ENCODE peak calls at places on chromosomes 12 and 14, in five cellular contexts. C is natural killer cell; Z is stimulated activated CD4-positive, alpha-beta T cell treated with anti-CD3 and anti-CD28 coated beads, Interleukin-4, amount 100 ng/mL, for 48 hours; W is GM10248; L is T-cell. V is an unnamed sample.

GRCh38 chr12:47408171-47408871 is 297.5 kb downstream of the RPAP3 start:
- DNase-seq in C (no peak), Z (no peak), W (peak; percentile 48), L (peak; percentile 29), V (peak; percentile 48)

GRCh38 chr14:88552859-88553258 is 1.9 kb downstream of the PTPN21 start:
- DNase-seq in C (no peak), Z (no peak), W (no peak), L (no peak), V (no peak)

GRCh38 chr12:50112456-50113218 is 601 bp downstream of the COX14 start:
- DNase-seq in C (no peak), Z (no peak), W (no peak), L (no peak), V (no peak)

GRCh38 chr12:28975564-28976340 is 173.3 kb upstream of the FAR2 start:
- DNase-seq in C (no peak), Z (no peak), W (no peak), L (no peak), V (no peak)

GRCh38 chr14:89988787-89989186 is 33.1 kb downstream of the TDP1 start:
- DNase-seq in C (no peak), Z (no peak), W (no peak), L (no peak), V (no peak)

GRCh38 chr14:97138801-97139200 is 341.6 kb downstream of the VRK1 start:
- DNase-seq in C (no peak), Z (no peak), W (no peak), L (no peak), V (no peak)

GRCh38 chr12:11877869-11878780 is 192.6 kb upstream of the BCL2L14 start:
- DNase-seq in C (no peak), Z (no peak), W (no peak), L (no peak), V (no peak)

GRCh38 chr14:63727231-63727735 is 582 bp downstream of the SGPP1 start:
- DNase-seq in C (peak; percentile 31), Z (no peak), W (peak; percentile 52), L (no peak), V (no peak)

GRCh38 chr14:23061995-23062394 is 4.7 kb upstream of the CDH24 start:
- DNase-seq in C (no peak), Z (no peak), W (no peak), L (no peak), V (no peak)

GRCh38 chr14:36238666-36239363 is 62.3 kb upstream of the PTCSC3 start:
- DNase-seq in C (no peak), Z (no peak), W (no peak), L (no peak), V (no peak)

GRCh38 chr12:86697916-86698315 is 441.7 kb upstream of the MGAT4C start:
- DNase-seq in C (no peak), Z (no peak), W (no peak), L (no peak), V (no peak)

GRCh38 chr14:33359288-33359881 is 420.7 kb downstream of the NPAS3 start:
- DNase-seq in C (no peak), Z (no peak), W (no peak), L (no peak), V (no peak)

GRCh38 chr12:69388371-69388770 is 28.8 kb downstream of the YEATS4 start:
- DNase-seq in C (no peak), Z (no peak), W (peak; percentile 15), L (no peak), V (peak; percentile 7)

GRCh38 chr12:109583733-109584132 is 10.1 kb downstream of the MVK start:
- DNase-seq in C (no peak), Z (no peak), W (no peak), L (no peak), V (no peak)

GRCh38 chr12:3958534-3958933 is 85.3 kb upstream of the PARP11 start:
- DNase-seq in C (no peak), Z (no peak), W (no peak), L (no peak), V (no peak)

GRCh38 chr12:89316705-89317139 is 35.6 kb downstream of the DUSP6 start:
- DNase-seq in C (no peak), Z (no peak), W (no peak), L (no peak), V (no peak)

GRCh38 chr12:43038991-43039390 is 449.4 kb upstream of the PRICKLE1 start:
- DNase-seq in C (no peak), Z (no peak), W (no peak), L (no peak), V (no peak)

GRCh38 chr12:96889273-96889933 is 17.7 kb upstream of the NEDD1 start:
- DNase-seq in C (no peak), Z (no peak), W (no peak), L (no peak), V (no peak)

GRCh38 chr12:121581681-121582439 is 1.0 kb upstream of the KDM2B start:
- DNase-seq in C (no peak), Z (no peak), W (no peak), L (no peak), V (no peak)

GRCh38 chr14:54653764-54654469 is 87.0 kb downstream of the SAMD4A start:
- DNase-seq in C (no peak), Z (no peak), W (no peak), L (no peak), V (no peak)

GRCh38 chr14:85428926-85429325 is 101.0 kb upstream of the FLRT2 start:
- DNase-seq in C (no peak), Z (no peak), W (no peak), L (no peak), V (no peak)

GRCh38 chr12:41967668-41968649 is 176.7 kb downstream of the GXYLT1 start:
- DNase-seq in C (no peak), Z (no peak), W (no peak), L (no peak), V (no peak)

GRCh38 chr12:132218915-132219314 is 74.7 kb downstream of the NOC4L start:
- DNase-seq in C (no peak), Z (no peak), W (peak; percentile 48), L (peak; percentile 56), V (no peak)

GRCh38 chr14:57169901-57170300 is 98.8 kb downstream of the EXOC5 start:
- DNase-seq in C (no peak), Z (no peak), W (no peak), L (no peak), V (no peak)

GRCh38 chr12:79901506-79901905 is 33.4 kb downstream of the PPP1R12A start:
- DNase-seq in C (no peak), Z (no peak), W (no peak), L (no peak), V (no peak)

GRCh38 chr12:70180140-70180539 is 63.1 kb upstream of the CNOT2 start:
- DNase-seq in C (no peak), Z (no peak), W (no peak), L (no peak), V (no peak)

GRCh38 chr14:32319368-32320049 is 9.6 kb upstream of the AKAP6 start:
- DNase-seq in C (no peak), Z (no peak), W (no peak), L (no peak), V (no peak)

GRCh38 chr14:38111046-38111445 is 96.7 kb upstream of the SSTR1 start:
- DNase-seq in C (no peak), Z (no peak), W (no peak), L (no peak), V (no peak)

GRCh38 chr12:119613319-119613936 is 19.9 kb downstream of the TMEM233 start:
- DNase-seq in C (no peak), Z (no peak), W (no peak), L (no peak), V (no peak)

GRCh38 chr12:86727151-86727550 is 471.0 kb upstream of the MGAT4C start:
- DNase-seq in C (no peak), Z (no peak), W (no peak), L (no peak), V (no peak)

GRCh38 chr14:103273847-103274615 is 60.0 kb upstream of the EIF5 start:
- DNase-seq in C (no peak), Z (no peak), W (no peak), L (no peak), V (no peak)

GRCh38 chr12:4434721-4435425 is 10.7 kb downstream of the FGF6 start:
- DNase-seq in C (no peak), Z (no peak), W (no peak), L (no peak), V (no peak)

GRCh38 chr14:97021571-97022171 is 224.5 kb downstream of the VRK1 start:
- DNase-seq in C (no peak), Z (no peak), W (no peak), L (no peak), V (no peak)

V was measured in GM06990.